ENCODE peak calls at places on chromosomes 13 and 19, in nine cellular contexts. L is stimulated activated CD8-positive, alpha-beta memory T cell treated with anti-CD3 and anti-CD28 coated beads, Interleukin-15, amount 100 ng/mL, for 4 hours; Z is H9; P is body of pancreas; M is fibroblast of mammary gland; J is Peyer's patch; K is brain pericyte; G is fibroblast of villous mesenchyme; N is T-cell. R is an unnamed sample.

GRCh38 chr13:38002596-38002995 is 133.0 kb upstream of the TRPC4 start:
- DNase-seq in Z (no peak), M (no peak), P (no peak), J (no peak), G (no peak), N (no peak), L (no peak), K (no peak), R (no peak)

GRCh38 chr19:17779281-17779930 is 15.5 kb upstream of the B3GNT3 start:
- DNase-seq in J (peak; percentile 68), L (no peak), P (peak; percentile 80), N (no peak), G (peak; percentile 43), Z (peak; percentile 93), M (peak; percentile 46), K (no peak), R (no peak)

GRCh38 chr19:33661336-33661735 is 39.6 kb downstream of the CHST8 start:
- DNase-seq in L (no peak), M (no peak), K (no peak), Z (no peak), P (no peak), J (no peak), N (no peak), G (no peak), R (no peak)

GRCh38 chr13:66922444-66922843 is 307.7 kb downstream of the PCDH9 start:
- DNase-seq in G (no peak), M (no peak), Z (no peak), N (no peak), K (no peak), P (no peak), J (no peak), L (no peak), R (no peak)

GRCh38 chr19:4444765-4445741 is 12.5 kb downstream of the UBXN6 start:
- DNase-seq in G (peak; percentile 28), K (no peak), L (no peak), Z (no peak), J (no peak), N (no peak), P (no peak), M (peak; percentile 43), R (no peak)

GRCh38 chr19:33812388-33813330 is 16.0 kb downstream of the KCTD15 start:
- DNase-seq in M (no peak), G (no peak), K (no peak), P (no peak), J (no peak), Z (no peak), N (no peak), L (no peak), R (no peak)

GRCh38 chr13:72109863-72110262 is 242.9 kb upstream of the DACH1 start:
- DNase-seq in L (no peak), G (no peak), K (no peak), M (no peak), Z (no peak), J (no peak), P (no peak), N (no peak), R (no peak)

GRCh38 chr13:106917673-106918652 is 350.0 kb upstream of the ARGLU1 start:
- DNase-seq in M (peak; percentile 57), K (peak; percentile 58), P (peak; percentile 65), Z (peak; percentile 81), J (peak; percentile 86), N (peak; percentile 53), L (peak; percentile 21), G (peak; percentile 54), R (peak; percentile 42)

GRCh38 chr13:28636677-28637317 is 22.1 kb upstream of the POMP start:
- DNase-seq in P (peak; percentile 44), M (peak; percentile 80), G (peak; percentile 89), K (no peak), L (no peak), N (peak; percentile 41), Z (peak; percentile 79), J (no peak), R (peak; percentile 66)

GRCh38 chr13:89554801-89555200 is 1792.7 kb upstream of the MIR17HG start:
- DNase-seq in L (no peak), P (no peak), K (no peak), G (no peak), M (no peak), Z (no peak), J (no peak), N (no peak), R (no peak)

GRCh38 chr13:47897411-47898050 is 103.5 kb downstream of the SUCLA2 start:
- DNase-seq in P (no peak), Z (peak; percentile 61), J (no peak), K (no peak), N (no peak), L (no peak), G (peak; percentile 8), M (peak; percentile 58), R (no peak)

GRCh38 chr13:36395280-36395679 is 37.0 kb upstream of the CCNA1 start:
- DNase-seq in Z (no peak), K (no peak), N (no peak), J (no peak), L (no peak), P (no peak), G (peak; percentile 67), M (peak; percentile 79), R (no peak)

GRCh38 chr13:95573226-95573625 is 20.7 kb downstream of the CLDN10 start:
- DNase-seq in K (no peak), N (no peak), P (no peak), Z (no peak), J (no peak), M (peak; percentile 48), G (no peak), L (no peak), R (no peak)

GRCh38 chr13:110471833-110472162 is 89.7 kb downstream of the RAB20 start:
- DNase-seq in P (peak; percentile 71), M (peak; percentile 17), K (no peak), L (no peak), G (peak; percentile 60), Z (no peak), J (no peak), N (no peak), R (no peak)

GRCh38 chr13:75566658-75567057 is 17.1 kb downstream of the UCHL3 start:
- DNase-seq in N (no peak), P (no peak), G (peak; percentile 61), M (peak; percentile 60), J (no peak), Z (no peak), L (no peak), K (no peak), R (no peak)

GRCh38 chr19:397941-398706 is 10.8 kb downstream of the C2CD4C start:
- DNase-seq in L (no peak), G (no peak), P (no peak), M (no peak), Z (peak; percentile 18), J (peak; percentile 29), N (no peak), K (no peak), R (peak; percentile 35)

GRCh38 chr19:55080121-55080914 is 4.6 kb downstream of the EPS8L1 start:
- DNase-seq in Z (peak; percentile 92), J (peak; percentile 94), G (peak; percentile 63), K (no peak), M (peak; percentile 67), P (peak; percentile 59), N (peak; percentile 62), L (no peak), R (peak; percentile 69)

GRCh38 chr13:39461685-39462266 is 141.2 kb downstream of the LHFPL6 start:
- DNase-seq in G (no peak), Z (no peak), L (no peak), M (no peak), J (no peak), P (no peak), K (no peak), N (no peak), R (no peak)

R was measured in naive thymus-derived CD8-positive, alpha-beta T cell.